ENCODE peak calls at places on chromosomes 16 and 17, in eight cellular contexts. T is hypothalamus, N is caudate nucleus, E is pons, Z is A549, Y is Calu3, C is stomach, W is IMR-90. J is an unnamed sample.

GRCh38 chr17:70029019-70029767 is 45.8 kb upstream of the KCNJ16 start:
- DNase-seq in W (no peak), Y (no peak), Z (no peak), N (no peak), E (no peak), T (no peak), C (no peak), J (no peak)

GRCh38 chr17:18217412-18218015 is 7.9 kb upstream of the LLGL1 start:
- DNase-seq in N (peak), E (peak), T (peak), Z (peak), W (peak), C (peak), Y (peak), J (peak)

GRCh38 chr16:27452569-27453475 is 50.8 kb downstream of the IL21R start:
- DNase-seq in N (no peak), W (no peak), Y (no peak), T (no peak), Z (no peak), C (no peak), E (no peak), J (no peak)

GRCh38 chr16:15986261-15986660 is 36.8 kb downstream of the ABCC1 start:
- DNase-seq in C (no peak), Z (no peak), E (no peak), T (no peak), Y (no peak), W (no peak), N (no peak), J (no peak)

GRCh38 chr16:81784042-81784785 is 5.1 kb downstream of the PLCG2 start:
- DNase-seq in T (no peak), Z (no peak), N (no peak), Y (no peak), W (no peak), C (no peak), E (no peak), J (no peak)

GRCh38 chr16:23833960-23834685 is 1.7 kb upstream of the PRKCB start:
- DNase-seq in Y (no peak), E (no peak), N (no peak), T (no peak), W (no peak), C (no peak), Z (no peak), J (no peak)

GRCh38 chr16:23244122-23244521 is 58.0 kb upstream of the SCNN1B start:
- DNase-seq in Z (no peak), N (no peak), E (no peak), W (no peak), C (no peak), Y (no peak), T (no peak), J (no peak)

GRCh38 chr17:75504347-75505151 is 10.8 kb downstream of the CASKIN2 start:
- DNase-seq in Y (peak), N (no peak), W (no peak), Z (peak), C (peak), T (no peak), E (no peak), J (peak)

GRCh38 chr17:81322271-81323082 is 27.4 kb upstream of the SLC38A10 start:
- DNase-seq in T (no peak), Z (peak), E (no peak), Y (no peak), W (no peak), C (no peak), N (no peak), J (peak)

GRCh38 chr17:70076831-70077230 is 1.8 kb downstream of the KCNJ16 start:
- DNase-seq in W (no peak), Z (no peak), T (no peak), C (no peak), N (no peak), Y (no peak), E (no peak), J (no peak)

J was measured in HuH-7.